ENCODE peak calls at places on chromosomes 13 and 19, in four cellular contexts. One of them, this sample, is unnamed.

GRCh38 chr13:33543631-33544030 is 258.1 kb upstream of the STARD13 start:
- DNase-seq in ascending aorta: no peak
- DNase-seq in hepatocyte: peak; percentile 18
- DNase-seq in A549: no peak
- DNase-seq in this sample: no peak

GRCh38 chr19:6556480-6556879 is 25.7 kb downstream of the TNFSF9 start:
- DNase-seq in ascending aorta: no peak
- DNase-seq in hepatocyte: no peak
- DNase-seq in A549: no peak
- DNase-seq in this sample: no peak

GRCh38 chr13:86572115-86572514 is 772.9 kb upstream of the SLITRK6 start:
- DNase-seq in ascending aorta: no peak
- DNase-seq in hepatocyte: no peak
- DNase-seq in A549: no peak
- DNase-seq in this sample: no peak

GRCh38 chr13:93017493-93018112 is 209.0 kb upstream of the GPC6 start:
- DNase-seq in ascending aorta: no peak
- DNase-seq in hepatocyte: no peak
- DNase-seq in A549: no peak
- DNase-seq in this sample: no peak

GRCh38 chr13:70162141-70162540 is 53.9 kb upstream of the KLHL1 start:
- DNase-seq in ascending aorta: no peak
- DNase-seq in hepatocyte: no peak
- DNase-seq in A549: no peak
- DNase-seq in this sample: no peak

GRCh38 chr13:113904411-113904810 is 40.5 kb upstream of the GAS6 start:
- DNase-seq in ascending aorta: no peak
- DNase-seq in hepatocyte: peak; percentile 72
- DNase-seq in A549: peak; percentile 33
- DNase-seq in this sample: peak; percentile 78

GRCh38 chr19:7748756-7749155 is 1.4 kb upstream of the CD209 start:
- DNase-seq in ascending aorta: no peak
- DNase-seq in hepatocyte: no peak
- DNase-seq in A549: peak; percentile 54
- DNase-seq in this sample: no peak

GRCh38 chr13:33682020-33682564 is 135.9 kb upstream of the RFC3 start:
- DNase-seq in ascending aorta: no peak
- DNase-seq in hepatocyte: no peak
- DNase-seq in A549: no peak
- DNase-seq in this sample: no peak

GRCh38 chr13:108915095-108915633 is 285.8 kb downstream of the MYO16 start:
- DNase-seq in ascending aorta: no peak
- DNase-seq in hepatocyte: peak; percentile 59
- DNase-seq in A549: peak; percentile 49
- DNase-seq in this sample: no peak

GRCh38 chr13:111413407-111414187 is 93.2 kb downstream of the TEX29 start:
- DNase-seq in ascending aorta: no peak
- DNase-seq in hepatocyte: no peak
- DNase-seq in A549: no peak
- DNase-seq in this sample: peak; percentile 36

GRCh38 chr13:114225610-114226009 is 9.1 kb upstream of the CDC16 start:
- DNase-seq in ascending aorta: no peak
- DNase-seq in hepatocyte: no peak
- DNase-seq in A549: no peak
- DNase-seq in this sample: no peak

GRCh38 chr19:1566392-1567115 is 1.6 kb downstream of the MEX3D start:
- DNase-seq in ascending aorta: no peak
- DNase-seq in hepatocyte: peak; percentile 88
- DNase-seq in A549: peak; percentile 69
- DNase-seq in this sample: peak; percentile 71

GRCh38 chr19:1213391-1214286 is 8.1 kb downstream of the STK11 start:
- DNase-seq in ascending aorta: peak; percentile 65
- DNase-seq in hepatocyte: peak; percentile 77
- DNase-seq in A549: no peak
- DNase-seq in this sample: peak; percentile 75

GRCh38 chr13:99386495-99386894 is 79.3 kb upstream of the GPR183 start:
- DNase-seq in ascending aorta: no peak
- DNase-seq in hepatocyte: no peak
- DNase-seq in A549: no peak
- DNase-seq in this sample: no peak

GRCh38 chr13:91167706-91168459 is 179.6 kb upstream of the MIR17HG start:
- DNase-seq in ascending aorta: no peak
- DNase-seq in hepatocyte: no peak
- DNase-seq in A549: no peak
- DNase-seq in this sample: no peak

GRCh38 chr13:44063881-44064280 is 184.2 kb downstream of the LACC1 start:
- DNase-seq in ascending aorta: no peak
- DNase-seq in hepatocyte: no peak
- DNase-seq in A549: no peak
- DNase-seq in this sample: no peak

GRCh38 chr13:37168922-37169321 is 63.5 kb upstream of the CSNK1A1L start:
- DNase-seq in ascending aorta: no peak
- DNase-seq in hepatocyte: no peak
- DNase-seq in A549: no peak
- DNase-seq in this sample: no peak

GRCh38 chr13:37168151-37168550 is 62.7 kb upstream of the CSNK1A1L start:
- DNase-seq in ascending aorta: no peak
- DNase-seq in hepatocyte: no peak
- DNase-seq in A549: no peak
- DNase-seq in this sample: no peak

GRCh38 chr13:37175996-37176395 is 70.5 kb upstream of the CSNK1A1L start:
- DNase-seq in ascending aorta: no peak
- DNase-seq in hepatocyte: peak; percentile 33
- DNase-seq in A549: no peak
- DNase-seq in this sample: no peak

DNA sequence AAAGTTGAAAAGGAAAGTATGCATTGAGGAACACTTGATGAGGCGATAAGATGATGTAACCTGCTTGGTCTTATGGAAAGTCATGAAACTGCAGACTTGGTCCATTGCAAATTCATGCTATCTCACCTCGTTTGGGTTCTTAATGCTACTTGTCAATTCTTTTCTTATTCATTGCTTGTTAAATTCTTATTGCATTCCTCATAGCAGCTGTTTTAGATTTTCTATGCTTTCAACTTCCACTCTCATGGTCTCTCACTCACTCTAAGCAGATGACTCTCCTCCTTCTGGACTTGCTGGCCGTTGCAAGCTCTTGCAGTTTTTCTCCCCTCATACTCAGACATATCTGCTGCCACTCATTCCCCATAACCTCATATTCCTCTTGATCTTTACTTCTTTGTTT is 67.8 kb upstream of the CSNK1A1L start:
- DNase-seq in ascending aorta: no peak
- DNase-seq in hepatocyte: no peak
- DNase-seq in A549: no peak
- DNase-seq in this sample: no peak
- TF ChIP-seq CTCF in ascending aorta: no peak
- TF ChIP-seq CTCF in hepatocyte: no peak
- TF ChIP-seq CTCF in A549: no peak
- TF ChIP-seq CTCF in this sample: no peak

GRCh38 chr19:35117017-35117570 is 1.5 kb downstream of the FXYD3 start:
- DNase-seq in ascending aorta: no peak
- DNase-seq in hepatocyte: no peak
- DNase-seq in A549: no peak
- DNase-seq in this sample: no peak

GRCh38 chr19:35114656-35115537 is 726 bp upstream of the FXYD3 start:
- DNase-seq in ascending aorta: no peak
- DNase-seq in hepatocyte: peak; percentile 81
- DNase-seq in A549: peak; percentile 74
- DNase-seq in this sample: peak; percentile 61

GRCh38 chr19:35116085-35116801 is 620 bp downstream of the FXYD3 start:
- DNase-seq in ascending aorta: no peak
- DNase-seq in hepatocyte: peak; percentile 70
- DNase-seq in A549: no peak
- DNase-seq in this sample: no peak

GRCh38 chr19:35117791-35118190 is 2.2 kb downstream of the FXYD3 start:
- DNase-seq in ascending aorta: no peak
- DNase-seq in hepatocyte: no peak
- DNase-seq in A549: no peak
- DNase-seq in this sample: no peak

GRCh38 chr19:35115538-35115951 is at the start of gene FXYD3:
- DNase-seq in ascending aorta: no peak
- DNase-seq in hepatocyte: no peak
- DNase-seq in A549: no peak
- DNase-seq in this sample: no peak
- H3K4me3 ChIP-seq in ascending aorta: peak within 1 kb of the TSS; percentile 10
- H3K4me3 ChIP-seq in hepatocyte: peak within 1 kb of the TSS; percentile 62
- H3K4me3 ChIP-seq in A549: peak within 1 kb of the TSS; percentile 6
- H3K4me3 ChIP-seq in this sample: peak within 1 kb of the TSS; percentile 68

GRCh38 chr19:46621191-46622117 is 3.4 kb downstream of the PTGIR start:
- DNase-seq in ascending aorta: no peak
- DNase-seq in hepatocyte: no peak
- DNase-seq in A549: no peak
- DNase-seq in this sample: no peak
- TF ChIP-seq CTCF in ascending aorta: peak; percentile 51
- TF ChIP-seq CTCF in hepatocyte: peak; percentile 11
- TF ChIP-seq CTCF in A549: no peak
- TF ChIP-seq CTCF in this sample: no peak

DNA sequence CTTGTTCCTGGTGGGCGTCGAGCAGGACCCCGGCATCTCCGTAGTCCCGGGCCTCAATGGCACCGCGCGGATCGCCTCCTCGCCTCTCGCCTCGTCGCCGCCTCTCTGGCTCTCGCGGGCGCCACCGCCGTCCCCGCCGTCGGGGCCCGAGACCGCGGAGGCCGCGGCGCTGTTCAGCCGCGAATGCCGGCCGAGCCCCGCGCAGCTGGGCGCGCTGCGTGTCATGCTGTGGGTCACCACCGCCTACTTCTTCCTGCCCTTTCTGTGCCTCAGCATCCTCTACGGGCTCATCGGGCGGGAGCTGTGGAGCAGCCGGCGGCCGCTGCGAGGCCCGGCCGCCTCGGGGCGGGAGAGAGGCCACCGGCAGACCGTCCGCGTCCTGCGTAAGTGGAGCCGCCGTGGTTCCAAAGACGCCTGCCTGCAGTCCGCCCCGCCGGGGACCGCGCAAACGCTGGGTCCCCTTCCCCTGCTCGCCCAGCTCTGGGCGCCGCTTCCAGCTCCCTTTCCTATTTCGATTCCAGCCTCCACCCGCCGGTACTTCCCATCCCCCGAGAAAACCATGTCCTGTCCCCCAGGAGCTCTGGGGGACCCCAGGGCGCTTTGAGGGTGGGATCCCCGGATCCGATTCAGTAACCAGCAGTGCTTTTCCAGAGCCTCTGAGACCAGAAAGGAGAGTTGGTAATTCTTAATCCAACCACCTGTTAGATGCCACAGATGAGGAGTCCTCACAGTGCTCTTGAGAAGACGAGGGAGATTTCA is 897 bp downstream of the MLNR start:
- DNase-seq in ascending aorta: no peak
- DNase-seq in hepatocyte: no peak
- DNase-seq in A549: no peak
- DNase-seq in this sample: no peak
- H3K4me3 ChIP-seq in ascending aorta: peak overlapping the region; percentile 54
- H3K4me3 ChIP-seq in hepatocyte: no peak overlapping the region
- H3K4me3 ChIP-seq in A549: no peak overlapping the region
- H3K4me3 ChIP-seq in this sample: peak overlapping the region; percentile 38

This sample was measured in Peyer's patch.